ENCODE peak calls at places on chromosome 9, in eight cellular contexts. K is fibroblast of pulmonary artery, Y is B cell, O is activated B cell treated with CpG ODN at 0.5 μM for 24 hours, R is AG09309, L is epithelial cell of esophagus, J is GM13976, U is body of pancreas. E is an unnamed sample.

GRCh38 chr9:122572456-122572855 is 10.7 kb downstream of the OR1L8 start:
- DNase-seq in K (no peak), Y (no peak), O (no peak), R (no peak), L (no peak), J (no peak), U (no peak), E (peak)

GRCh38 chr9:79565245-79565644 is 6.5 kb upstream of the TLE4 start:
- DNase-seq in K (no peak), Y (no peak), O (no peak), R (no peak), L (peak), J (peak), U (no peak), E (peak)

GRCh38 chr9:29575219-29575618 is 2001.9 kb upstream of the C9orf72 start:
- DNase-seq in K (no peak), Y (no peak), O (no peak), R (no peak), L (no peak), J (no peak), U (no peak), E (no peak)

GRCh38 chr9:6354072-6354686 is 26.0 kb downstream of the TPD52L3 start:
- DNase-seq in K (peak), Y (peak), O (no peak), R (peak), L (peak), J (peak), U (no peak), E (peak)

GRCh38 chr9:92618633-92619225 is 51.2 kb downstream of the IPPK start:
- DNase-seq in K (no peak), Y (no peak), O (no peak), R (no peak), L (no peak), J (no peak), U (peak), E (no peak)

GRCh38 chr9:91004992-91005391 is 203.4 kb downstream of the SYK start:
- DNase-seq in K (no peak), Y (no peak), O (no peak), R (no peak), L (no peak), J (no peak), U (no peak), E (no peak)

GRCh38 chr9:124284940-124285441 is 27.2 kb downstream of the NEK6 start:
- DNase-seq in K (no peak), Y (no peak), O (no peak), R (peak), L (no peak), J (no peak), U (no peak), E (no peak)

GRCh38 chr9:89982016-89982415 is 377.2 kb downstream of the GADD45G start:
- DNase-seq in K (no peak), Y (no peak), O (no peak), R (no peak), L (no peak), J (no peak), U (no peak), E (no peak)

GRCh38 chr9:124716795-124717194 is 54.3 kb downstream of the NR6A1 start:
- DNase-seq in K (no peak), Y (no peak), O (no peak), R (no peak), L (peak), J (no peak), U (no peak), E (no peak)

GRCh38 chr9:22005083-22005699 is 3.9 kb downstream of the CDKN2B start:
- DNase-seq in K (peak), Y (no peak), O (no peak), R (no peak), L (no peak), J (no peak), U (no peak), E (peak)

GRCh38 chr9:84379740-84380139 is 39.2 kb upstream of the SLC28A3 start:
- DNase-seq in K (peak), Y (no peak), O (no peak), R (no peak), L (no peak), J (no peak), U (no peak), E (no peak)

GRCh38 chr9:93436655-93437407 is 14.7 kb upstream of the FAM120A start:
- DNase-seq in K (no peak), Y (no peak), O (no peak), R (no peak), L (no peak), J (no peak), U (no peak), E (no peak)

GRCh38 chr9:75644649-75645048 is 245.8 kb upstream of the PCSK5 start:
- DNase-seq in K (no peak), Y (no peak), O (no peak), R (no peak), L (no peak), J (no peak), U (no peak), E (no peak)

GRCh38 chr9:19375536-19375935 is 4.5 kb downstream of the RPS6 start:
- DNase-seq in K (peak), Y (no peak), O (no peak), R (no peak), L (no peak), J (no peak), U (no peak), E (no peak)

GRCh38 chr9:114474425-114474824 is 30.8 kb downstream of the WHRN start:
- DNase-seq in K (no peak), Y (no peak), O (no peak), R (no peak), L (no peak), J (no peak), U (no peak), E (no peak)

GRCh38 chr9:121700165-121700830 is 48.9 kb downstream of the DAB2IP start:
- DNase-seq in K (peak), Y (no peak), O (peak), R (no peak), L (peak), J (peak), U (peak), E (peak)

DNA sequence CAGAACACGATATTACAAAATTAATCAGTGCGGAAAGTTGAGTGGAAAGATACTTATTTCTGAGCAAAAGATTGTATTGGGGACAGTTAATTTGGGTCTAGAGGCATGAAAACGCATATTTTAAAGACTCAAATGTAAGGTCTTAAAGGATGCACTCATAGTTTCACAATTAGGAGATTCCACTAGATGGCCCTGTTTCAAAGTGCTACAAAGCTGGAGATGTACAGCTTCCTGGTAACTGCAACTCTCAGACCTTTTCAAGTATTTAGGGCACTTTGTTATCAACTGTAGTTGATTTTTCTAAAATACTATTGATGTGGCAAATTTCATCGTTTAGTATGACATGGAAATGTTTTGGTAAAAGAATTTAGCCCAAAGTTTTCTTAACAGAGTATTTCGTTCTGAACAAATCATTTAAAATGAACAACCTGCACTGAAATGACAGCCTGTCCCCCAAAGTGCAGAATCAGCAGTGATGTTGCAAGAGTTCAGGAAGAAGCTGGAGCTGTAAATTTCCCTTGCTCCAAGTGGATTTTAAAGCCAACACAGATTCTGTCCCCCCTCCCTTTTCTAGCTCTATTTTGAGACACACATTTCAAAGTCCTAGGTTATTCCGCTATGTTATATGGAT is 16.2 kb upstream of the NDUFB6 start:
- DNase-seq in K (peak), Y (peak), O (no peak), R (no peak), L (peak), J (peak), U (no peak), E (no peak)
- TF ChIP-seq CTCF in K (peak), Y (peak), O (no peak), R (peak), L (peak), J (peak), U (peak), E (no peak)

GRCh38 chr9:137108608-137109249 is 5.8 kb downstream of the DPP7 start:
- DNase-seq in K (no peak), Y (no peak), O (no peak), R (no peak), L (no peak), J (peak), U (no peak), E (no peak)

GRCh38 chr9:137107982-137108381 is 6.6 kb downstream of the DPP7 start:
- DNase-seq in K (no peak), Y (no peak), O (no peak), R (no peak), L (no peak), J (no peak), U (no peak), E (no peak)

GRCh38 chr9:137110911-137111787 is 3.4 kb downstream of the DPP7 start:
- DNase-seq in K (no peak), Y (no peak), O (no peak), R (no peak), L (no peak), J (peak), U (no peak), E (no peak)

GRCh38 chr9:137110147-137110910 is 4.2 kb downstream of the DPP7 start:
- DNase-seq in K (no peak), Y (peak), O (no peak), R (no peak), L (no peak), J (peak), U (no peak), E (no peak)

GRCh38 chr9:137109250-137110146 is 5.0 kb downstream of the DPP7 start:
- DNase-seq in K (no peak), Y (no peak), O (no peak), R (no peak), L (no peak), J (peak), U (no peak), E (no peak)
- TF ChIP-seq CTCF in K (no peak), Y (no peak), O (no peak), R (no peak), L (no peak), J (no peak), U (no peak), E (no peak)

DNA sequence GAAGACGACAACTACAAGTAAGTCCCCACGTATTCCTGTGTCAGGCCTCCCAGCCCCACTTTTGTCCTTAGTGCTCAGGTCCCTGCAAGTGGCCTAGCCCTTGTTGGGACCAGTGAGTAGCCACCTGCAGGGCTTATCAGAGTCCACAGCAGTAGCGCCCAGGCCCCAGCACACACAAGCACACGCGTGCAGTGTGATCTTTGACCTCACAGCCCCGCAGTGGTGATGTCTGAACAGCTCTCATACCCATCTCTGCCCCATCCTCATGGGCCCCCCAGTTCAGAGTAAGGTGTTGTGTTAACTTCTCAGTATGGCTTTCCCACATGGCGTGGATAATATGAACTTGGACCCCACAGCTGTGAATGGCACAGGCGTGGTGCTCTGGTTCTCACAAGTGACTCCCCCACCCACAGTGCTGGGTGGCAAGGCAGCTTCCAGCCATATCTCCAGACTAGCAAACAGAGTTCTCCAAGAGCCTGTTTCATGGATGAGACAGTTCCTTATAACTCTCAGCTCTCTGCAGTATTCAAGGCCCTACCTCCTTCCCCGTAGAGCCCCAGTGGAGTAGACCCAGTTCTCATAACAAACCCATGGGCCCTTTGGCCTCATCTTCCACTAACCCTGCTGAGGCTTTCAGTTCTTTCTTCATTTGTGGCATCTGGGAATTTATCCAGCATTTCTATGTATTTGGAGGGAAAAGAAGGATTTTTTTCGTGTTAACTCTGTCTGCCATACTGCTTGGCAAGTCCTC is 46.5 kb upstream of the ANGPTL2 start:
- DNase-seq in K (no peak), Y (no peak), O (no peak), R (no peak), L (no peak), J (no peak), U (no peak), E (no peak)
- TF ChIP-seq CTCF in K (no peak), Y (no peak), O (no peak), R (no peak), L (no peak), J (no peak), U (no peak), E (no peak)

DNA sequence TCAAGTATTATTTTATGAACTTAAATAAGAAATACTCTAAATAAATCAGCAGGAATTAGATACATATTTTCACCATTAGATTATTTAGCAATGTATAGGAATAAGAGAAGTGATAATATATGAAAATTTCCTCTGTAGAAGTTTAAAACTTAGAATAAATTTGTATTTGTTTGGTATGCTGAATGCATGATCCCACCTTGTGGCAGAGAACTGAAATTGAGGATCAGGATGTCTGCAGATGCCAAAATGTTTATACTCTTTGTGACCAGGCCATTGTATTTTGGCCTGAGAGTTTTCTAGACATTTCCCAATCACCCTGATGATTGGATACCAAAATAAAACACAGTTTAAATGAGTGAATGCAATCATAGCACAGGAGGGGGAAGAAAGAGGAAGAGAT is 6.3 kb downstream of the TYRP1 start:
- DNase-seq in K (peak), Y (no peak), O (no peak), R (no peak), L (peak), J (no peak), U (no peak), E (no peak)
- TF ChIP-seq CTCF in K (peak), Y (no peak), O (no peak), R (peak), L (peak), J (no peak), U (no peak), E (no peak)

GRCh38 chr9:72334658-72335337 is 30.2 kb downstream of the ZFAND5 start:
- DNase-seq in K (no peak), Y (no peak), O (no peak), R (no peak), L (peak), J (no peak), U (no peak), E (no peak)

GRCh38 chr9:72338631-72339030 is 26.4 kb downstream of the ZFAND5 start:
- DNase-seq in K (no peak), Y (no peak), O (no peak), R (no peak), L (no peak), J (no peak), U (no peak), E (no peak)

GRCh38 chr9:72332351-72332750 is 32.7 kb downstream of the ZFAND5 start:
- DNase-seq in K (peak), Y (no peak), O (no peak), R (no peak), L (no peak), J (no peak), U (no peak), E (no peak)

GRCh38 chr9:72337286-72337685 is 27.7 kb downstream of the ZFAND5 start:
- DNase-seq in K (no peak), Y (no peak), O (no peak), R (no peak), L (no peak), J (no peak), U (no peak), E (no peak)

DNA sequence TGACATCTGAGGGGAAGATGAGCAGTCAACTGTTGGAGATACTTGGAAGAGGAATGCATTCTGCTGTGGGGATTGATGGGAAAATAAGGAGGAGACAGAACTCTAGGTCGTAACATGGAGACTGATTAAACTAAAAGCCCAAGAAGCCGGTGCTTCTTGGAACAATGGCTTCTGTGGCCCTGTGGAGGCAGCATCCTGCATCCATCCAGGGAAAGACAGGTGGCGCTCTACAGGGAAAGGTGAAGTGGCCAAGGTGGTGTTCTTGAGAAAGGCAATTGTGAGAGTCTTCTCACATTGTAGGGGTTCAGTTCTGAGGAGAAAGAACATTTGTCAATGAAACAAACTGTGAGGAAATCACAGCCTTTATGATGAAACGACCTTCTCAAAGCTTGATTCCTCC is 31.2 kb downstream of the ZFAND5 start:
- DNase-seq in K (no peak), Y (no peak), O (no peak), R (no peak), L (no peak), J (no peak), U (no peak), E (peak)
- TF ChIP-seq CTCF in K (peak), Y (no peak), O (no peak), R (no peak), L (no peak), J (no peak), U (peak), E (no peak)

E was measured in activated CD8-positive, alpha-beta T cell treated with anti-CD3 and anti-CD28 coated beads for 36 hours.